ENCODE peak calls at places on chromosome 13, in nine cellular contexts. N is uterus, R is fibroblast of lung, M is progenitor cell of endocrine pancreas, O is MCF 10A, J is thyroid gland, Z is dorsolateral prefrontal cortex, K is AG10803, D is fibroblast of pulmonary artery. G is an unnamed sample.

GRCh38 chr13:72437458-72437857 is 290.0 kb downstream of the MZT1 start:
- DNase-seq in M (no peak), D (peak), Z (no peak), K (peak), N (no peak), O (no peak), R (peak), J (no peak), G (no peak)

GRCh38 chr13:74144269-74144668 is 10.1 kb upstream of the KLF12 start:
- DNase-seq in D (no peak), K (no peak), Z (no peak), M (no peak), R (no peak), J (no peak), O (no peak), N (no peak), G (no peak)

GRCh38 chr13:39273953-39274352 is 235.7 kb downstream of the NHLRC3 start:
- DNase-seq in M (no peak), R (peak), D (peak), N (no peak), Z (no peak), J (peak), O (peak), K (peak), G (no peak)

GRCh38 chr13:44313674-44314073 is 60.0 kb upstream of the SERP2 start:
- DNase-seq in R (peak), D (peak), N (no peak), J (no peak), O (peak), M (no peak), K (peak), Z (no peak), G (no peak)

GRCh38 chr13:36870050-36870692 is 49.9 kb downstream of the SMAD9 start:
- DNase-seq in K (no peak), O (no peak), R (no peak), N (no peak), Z (no peak), M (no peak), J (no peak), D (no peak), G (no peak)

GRCh38 chr13:50123862-50124535 is 108.8 kb downstream of the KCNRG start:
- DNase-seq in D (peak), N (peak), Z (peak), J (peak), M (peak), O (peak), K (peak), R (peak), G (peak)

GRCh38 chr13:39952244-39953233 is 297.1 kb downstream of the COG6 start:
- DNase-seq in N (no peak), J (no peak), M (no peak), D (peak), Z (no peak), O (no peak), R (peak), K (peak), G (no peak)

GRCh38 chr13:46296920-46297319 is 85.2 kb downstream of the LRRC63 start:
- DNase-seq in R (peak), O (peak), J (no peak), D (peak), Z (no peak), N (no peak), M (no peak), K (peak), G (no peak)

GRCh38 chr13:59176775-59177174 is 987.0 kb downstream of the DIAPH3 start:
- DNase-seq in J (no peak), O (peak), N (no peak), D (peak), Z (no peak), R (no peak), M (no peak), K (no peak), G (no peak)

GRCh38 chr13:70703755-70704154 is 595.5 kb upstream of the KLHL1 start:
- DNase-seq in N (no peak), J (no peak), K (no peak), M (no peak), R (peak), O (no peak), D (peak), Z (no peak), G (no peak)

GRCh38 chr13:99258210-99258860 is at the start of gene GPR18:
- DNase-seq in R (peak), M (no peak), J (no peak), O (no peak), K (no peak), Z (no peak), N (no peak), D (no peak), G (no peak)

GRCh38 chr13:85755123-85755522 is 44.1 kb downstream of the SLITRK6 start:
- DNase-seq in K (no peak), J (no peak), N (no peak), Z (no peak), M (no peak), O (no peak), D (peak), R (no peak), G (no peak)

GRCh38 chr13:90362718-90363117 is 984.8 kb upstream of the MIR17HG start:
- DNase-seq in D (peak), K (peak), N (no peak), R (peak), J (no peak), O (no peak), Z (no peak), M (no peak), G (no peak)

GRCh38 chr13:50435011-50435410 is 408.5 kb downstream of the DLEU7 start:
- DNase-seq in R (no peak), J (no peak), O (no peak), K (no peak), D (no peak), M (no peak), N (no peak), Z (no peak), G (no peak)

GRCh38 chr13:92991687-92992086 is 234.9 kb upstream of the GPC6 start:
- DNase-seq in O (no peak), D (peak), Z (no peak), J (no peak), M (no peak), K (peak), N (no peak), R (no peak), G (no peak)

GRCh38 chr13:29438772-29439171 is 156.7 kb downstream of the SLC7A1 start:
- DNase-seq in R (no peak), D (peak), O (peak), Z (no peak), M (no peak), N (no peak), K (no peak), J (no peak), G (no peak)

GRCh38 chr13:32001392-32001768 is 30.2 kb upstream of the FRY start:
- DNase-seq in Z (no peak), R (peak), D (peak), M (no peak), J (peak), O (peak), K (peak), N (no peak), G (no peak)

GRCh38 chr13:110150384-110151091 is 156.4 kb downstream of the COL4A1 start:
- DNase-seq in J (no peak), Z (no peak), O (no peak), N (no peak), R (peak), D (peak), K (peak), M (no peak), G (no peak)

GRCh38 chr13:27171244-27171829 is at the start of gene USP12:
- DNase-seq in R (peak), K (peak), N (no peak), M (peak), Z (no peak), D (no peak), O (no peak), J (no peak), G (no peak)

GRCh38 chr13:33867472-33867871 is 49.5 kb downstream of the RFC3 start:
- DNase-seq in M (no peak), J (no peak), Z (no peak), N (no peak), R (no peak), D (no peak), K (no peak), O (no peak), G (no peak)
- TF ChIP-seq CTCF in M (no peak), J (no peak), Z (no peak), N (no peak), R (peak), D (no peak), K (no peak), O (no peak), G (no peak)

DNA sequence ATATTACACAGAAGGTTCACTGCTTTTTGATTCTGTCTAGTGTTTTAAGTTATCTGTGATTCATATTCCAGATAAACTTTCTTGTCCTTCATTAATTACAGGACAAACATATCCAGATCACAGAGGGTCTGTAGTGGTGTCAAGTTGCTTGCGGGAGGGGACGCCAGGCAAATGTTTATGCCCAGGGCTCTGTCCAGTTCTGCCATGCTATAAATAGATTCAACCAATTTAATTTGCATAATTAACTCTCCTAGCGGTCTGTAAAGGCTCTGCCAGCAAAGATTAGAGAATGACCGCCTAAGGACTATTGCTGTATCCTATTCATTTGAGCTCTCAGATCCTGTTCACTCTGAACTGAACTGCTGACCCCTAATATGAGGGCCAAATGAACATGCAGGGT is 59.7 kb upstream of the TRPC4 start:
- DNase-seq in O (no peak), D (no peak), J (no peak), M (no peak), R (no peak), K (no peak), N (no peak), Z (no peak), G (no peak)
- TF ChIP-seq CTCF in O (no peak), D (no peak), J (no peak), M (no peak), R (no peak), K (no peak), N (no peak), Z (no peak), G (no peak)

DNA sequence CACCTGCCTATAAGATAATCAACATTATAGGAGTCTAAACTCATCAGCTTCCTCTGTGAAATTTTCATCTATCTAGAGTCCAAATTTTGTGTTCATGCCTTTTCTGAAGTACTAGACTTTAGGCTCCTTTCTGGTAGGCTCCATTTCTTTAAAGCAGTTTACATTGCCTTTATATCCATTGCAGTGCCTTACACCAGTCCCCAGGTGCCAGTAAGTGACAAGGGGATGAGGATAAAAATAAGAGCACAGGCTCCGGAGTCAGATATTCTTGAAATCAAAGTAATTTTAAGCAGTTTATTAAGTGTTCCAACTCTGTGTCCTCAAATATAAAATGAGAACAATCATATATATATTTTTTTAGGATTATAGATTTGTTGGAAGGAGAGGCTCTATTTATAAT is 10.6 kb upstream of the CYSLTR2 start:
- DNase-seq in J (no peak), O (no peak), K (no peak), Z (no peak), N (no peak), M (no peak), D (no peak), R (no peak), G (no peak)
- TF ChIP-seq CTCF in J (no peak), O (no peak), K (no peak), Z (no peak), N (no peak), M (no peak), D (no peak), R (no peak), G (peak)

DNA sequence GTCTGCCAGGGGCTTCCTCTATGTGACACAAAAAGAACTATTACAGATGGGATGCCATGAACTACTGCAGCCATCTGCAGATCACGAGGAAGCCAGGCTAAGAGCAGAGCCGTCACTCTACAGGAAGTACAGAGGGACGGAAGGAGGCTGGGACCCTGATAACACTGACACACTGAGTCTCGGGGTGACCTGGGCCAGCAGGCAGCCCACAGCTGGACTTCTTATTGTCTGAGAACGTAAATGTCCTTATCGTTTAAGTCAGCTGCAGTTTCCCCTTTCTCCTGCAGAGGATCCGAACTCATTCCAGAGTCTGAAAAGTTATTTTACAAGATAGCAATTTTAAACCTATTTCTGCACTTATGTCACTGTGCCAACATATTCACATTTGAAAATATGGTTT is 20.7 kb downstream of the PARP4 start:
- DNase-seq in N (no peak), Z (no peak), K (no peak), R (no peak), J (no peak), M (no peak), D (peak), O (no peak), G (no peak)
- TF ChIP-seq CTCF in N (no peak), Z (peak), K (peak), R (peak), J (no peak), M (no peak), D (peak), O (no peak), G (no peak)